ENCODE peak calls at places on chromosomes 1 and 21, in eight cellular contexts. J, M, E, V, U, W, I and T are unnamed samples.

GRCh38 chr1:2019162-2019542 is at the start of gene GABRD:
- DNase-seq in J (no peak), M (no peak), E (no peak), V (peak), U (no peak), W (no peak), I (peak), T (no peak)

GRCh38 chr1:145995964-145996432 is 381 bp downstream of the TXNIP start:
- DNase-seq in J (no peak), M (no peak), E (no peak), V (peak), U (no peak), W (no peak), I (no peak), T (no peak)

GRCh38 chr1:153399401-153400055 is 8.7 kb upstream of the S100A8 start:
- DNase-seq in J (no peak), M (no peak), E (no peak), V (no peak), U (no peak), W (no peak), I (no peak), T (no peak)

GRCh38 chr1:21891081-21891480 is 46.0 kb downstream of the HSPG2 start:
- DNase-seq in J (no peak), M (no peak), E (no peak), V (no peak), U (no peak), W (no peak), I (no peak), T (no peak)

GRCh38 chr1:247448107-247448778 is 9.7 kb downstream of the OR2B11 start:
- DNase-seq in J (peak), M (peak), E (peak), V (peak), U (no peak), W (no peak), I (no peak), T (no peak)

GRCh38 chr21:15414057-15414456 is 315.7 kb upstream of the USP25 start:
- DNase-seq in J (no peak), M (no peak), E (no peak), V (no peak), U (no peak), W (no peak), I (no peak), T (no peak)

GRCh38 chr1:234849824-234850223 is 239.8 kb upstream of the IRF2BP2 start:
- DNase-seq in J (no peak), M (no peak), E (no peak), V (no peak), U (no peak), W (no peak), I (no peak), T (no peak)

GRCh38 chr1:182056596-182057366 is 4.7 kb downstream of the ZNF648 start:
- DNase-seq in J (no peak), M (no peak), E (no peak), V (no peak), U (no peak), W (no peak), I (peak), T (no peak)

GRCh38 chr21:37207441-37208009 is 59.6 kb downstream of the VPS26C start:
- DNase-seq in J (peak), M (no peak), E (no peak), V (peak), U (no peak), W (no peak), I (peak), T (no peak)